ENCODE peak calls at places on chromosomes 6 and 20, in eight cellular contexts. B is fibroblast of mammary gland, Y is choroid plexus epithelial cell, H is Karpas-422, L is colonic mucosa, G is psoas muscle, R is mucosa of descending colon, A is LNCaP clone FGC. V is an unnamed sample.

GRCh38 chr6:100833972-100834574 is 47.1 kb downstream of the ASCC3 start:
- DNase-seq in L (no peak), Y (no peak), G (no peak), A (no peak), R (no peak), B (peak; percentile 3), H (no peak), V (no peak)

GRCh38 chr6:116925088-116925794 is 48.2 kb downstream of the RFX6 start:
- DNase-seq in A (no peak), R (no peak), G (no peak), H (no peak), B (peak; percentile 3), Y (no peak), L (no peak), V (no peak)

GRCh38 chr6:31651602-31652191 is 764 bp downstream of the BAG6 start:
- DNase-seq in H (peak; percentile 81), G (peak; percentile 88), Y (peak; percentile 79), L (peak; percentile 78), B (peak; percentile 82), A (peak; percentile 77), R (no peak), V (peak; percentile 86)

GRCh38 chr6:87183687-87184086 is 28.3 kb downstream of the ZNF292 start:
- DNase-seq in G (no peak), B (peak; percentile 87), R (no peak), L (no peak), Y (peak; percentile 68), A (no peak), H (no peak), V (no peak)

GRCh38 chr6:111418971-111419693 is 63.9 kb downstream of the REV3L start:
- DNase-seq in A (no peak), G (no peak), Y (peak; percentile 72), H (no peak), L (no peak), B (peak; percentile 79), R (no peak), V (no peak)

GRCh38 chr6:142854589-142855488 is 90.1 kb downstream of the HIVEP2 start:
- DNase-seq in B (no peak), G (no peak), R (no peak), A (no peak), Y (no peak), H (no peak), L (no peak), V (no peak)

GRCh38 chr20:1448081-1448627 is 18.5 kb downstream of the NSFL1C start:
- DNase-seq in Y (no peak), L (no peak), A (no peak), H (no peak), G (no peak), R (no peak), B (no peak), V (no peak)

GRCh38 chr6:84568971-84569370 is 195.4 kb downstream of the TBX18 start:
- DNase-seq in L (no peak), H (peak; percentile 47), Y (peak; percentile 89), R (no peak), A (no peak), B (peak; percentile 73), G (no peak), V (no peak)

GRCh38 chr6:122276637-122277036 is 122.8 kb upstream of the HSF2 start:
- DNase-seq in B (peak; percentile 5), A (no peak), L (no peak), R (no peak), G (no peak), Y (no peak), H (no peak), V (no peak)

GRCh38 chr6:91221072-91221471 is 634.2 kb upstream of the MAP3K7 start:
- DNase-seq in Y (no peak), A (no peak), R (no peak), G (no peak), B (no peak), L (no peak), H (no peak), V (no peak)

GRCh38 chr6:9540534-9541126 is 874.2 kb downstream of the TFAP2A start:
- DNase-seq in A (peak; percentile 28), L (no peak), H (peak; percentile 80), G (no peak), B (peak; percentile 55), Y (peak; percentile 72), R (no peak), V (peak; percentile 29)

GRCh38 chr6:56899311-56899710 is 55.6 kb upstream of the BEND6 start:
- DNase-seq in R (no peak), H (no peak), A (peak; percentile 71), B (peak; percentile 52), G (no peak), L (peak; percentile 24), Y (peak; percentile 58), V (no peak)

GRCh38 chr20:45036044-45036755 is 64.7 kb downstream of the KCNS1 start:
- DNase-seq in H (no peak), L (no peak), A (no peak), G (no peak), Y (peak; percentile 79), R (no peak), B (peak; percentile 81), V (no peak)

GRCh38 chr20:34515484-34516037 is 661 bp upstream of the DYNLRB1 start:
- DNase-seq in G (peak; percentile 63), Y (peak; percentile 75), L (peak; percentile 83), B (peak; percentile 43), A (no peak), R (peak; percentile 80), H (peak; percentile 87), V (peak; percentile 49)

GRCh38 chr6:170221052-170221752 is 69.7 kb downstream of the DLL1 start:
- DNase-seq in A (no peak), H (no peak), B (no peak), Y (no peak), L (peak; percentile 7), R (no peak), G (no peak), V (no peak)

GRCh38 chr6:150044621-150045145 is 19.4 kb upstream of the RAET1L start:
- DNase-seq in Y (no peak), H (no peak), L (no peak), B (no peak), A (no peak), R (no peak), G (no peak), V (no peak)

GRCh38 chr20:63453029-63453523 is 19.4 kb downstream of the KCNQ2 start:
- DNase-seq in L (no peak), A (no peak), R (no peak), G (no peak), B (no peak), Y (no peak), H (no peak), V (no peak)

GRCh38 chr20:760751-761417 is 7.4 kb downstream of the SLC52A3 start:
- DNase-seq in H (peak; percentile 83), A (no peak), B (peak; percentile 13), G (no peak), L (no peak), Y (peak; percentile 33), R (no peak), V (peak; percentile 67)

GRCh38 chr6:164252260-164252659 is 837.7 kb downstream of the QKI start:
- DNase-seq in H (no peak), G (no peak), B (no peak), Y (no peak), R (no peak), L (no peak), A (no peak), V (no peak)

GRCh38 chr6:44054635-44055559 is 72.4 kb downstream of the MRPL14 start:
- DNase-seq in B (peak; percentile 95), H (no peak), A (no peak), Y (no peak), R (peak; percentile 50), L (no peak), G (peak; percentile 42), V (no peak)

GRCh38 chr6:49205526-49205925 is 257.5 kb downstream of the MMUT start:
- DNase-seq in Y (no peak), R (no peak), L (no peak), G (no peak), B (no peak), H (no peak), A (no peak), V (no peak)

GRCh38 chr6:43939281-43940070 is 169.5 kb downstream of the VEGFA start:
- DNase-seq in L (no peak), H (no peak), G (no peak), B (no peak), R (no peak), A (no peak), Y (no peak), V (no peak)

GRCh38 chr6:170238741-170239565 is 51.9 kb downstream of the DLL1 start:
- DNase-seq in H (no peak), G (no peak), L (no peak), A (no peak), Y (no peak), R (no peak), B (no peak), V (no peak)

GRCh38 chr6:126123226-126123625 is 136.9 kb downstream of the TRMT11 start:
- DNase-seq in G (no peak), A (peak; percentile 65), H (no peak), L (no peak), R (no peak), B (no peak), Y (peak; percentile 54), V (no peak)

GRCh38 chr6:150336708-150337107 is 32.1 kb upstream of the IYD start:
- DNase-seq in Y (no peak), G (no peak), R (no peak), B (no peak), L (no peak), H (no peak), A (no peak), V (no peak)

GRCh38 chr6:2205396-2205795 is 40.0 kb downstream of the GMDS start:
- DNase-seq in L (no peak), H (no peak), A (no peak), B (no peak), G (no peak), Y (no peak), R (no peak), V (no peak)
- H3K4me3 ChIP-seq in L (no peak overlapping the region), H (no peak overlapping the region), A (no peak overlapping the region), B (no peak overlapping the region), G (no peak overlapping the region), Y (no peak overlapping the region), R (no peak overlapping the region), V (no peak overlapping the region)

GRCh38 chr20:20353574-20353973 is 14.3 kb upstream of the INSM1 start:
- DNase-seq in H (no peak), A (no peak), Y (no peak), G (no peak), B (no peak), L (no peak), R (no peak), V (no peak)
- H3K4me3 ChIP-seq in H (no peak overlapping the region), A (no peak overlapping the region), Y (no peak overlapping the region), G (no peak overlapping the region), B (no peak overlapping the region), L (no peak overlapping the region), R (no peak overlapping the region), V (no peak overlapping the region)

GRCh38 chr6:29759457-29759856 is 36.2 kb downstream of the HLA-F start:
- DNase-seq in G (no peak), Y (no peak), B (no peak), L (peak; percentile 10), R (no peak), A (no peak), H (no peak), V (no peak)
- H3K4me3 ChIP-seq in G (no peak overlapping the region), Y (no peak overlapping the region), B (no peak overlapping the region), L (no peak overlapping the region), R (no peak overlapping the region), A (no peak overlapping the region), H (no peak overlapping the region), V (no peak overlapping the region)

DNA sequence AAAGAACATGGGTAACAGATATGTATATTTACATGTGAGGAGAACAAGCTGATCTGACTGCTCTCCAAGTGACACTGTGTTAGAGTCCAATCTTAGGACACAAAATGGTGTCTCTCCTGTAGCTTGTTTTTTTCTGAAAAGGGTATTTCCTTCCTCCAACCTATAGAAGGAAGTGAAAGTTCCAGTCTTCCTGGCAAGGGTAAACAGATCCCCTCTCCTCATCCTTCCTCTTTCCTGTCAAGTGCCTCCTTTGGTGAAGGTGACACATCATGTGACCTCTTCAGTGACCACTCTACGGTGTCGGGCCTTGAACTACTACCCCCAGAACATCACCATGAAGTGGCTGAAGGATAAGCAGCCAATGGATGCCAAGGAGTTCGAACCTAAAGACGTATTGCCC is 5.2 kb downstream of the HFE start:
- DNase-seq in A (no peak), R (no peak), G (no peak), H (no peak), L (no peak), B (no peak), Y (no peak), V (no peak)
- H3K4me3 ChIP-seq in A (no peak overlapping the region), R (no peak overlapping the region), G (no peak overlapping the region), H (no peak overlapping the region), L (no peak overlapping the region), B (no peak overlapping the region), Y (no peak overlapping the region), V (no peak overlapping the region)